ENCODE peak calls at places on chromosomes 1 and 21, in ten cellular contexts. P, J, M, Q, X, L, G, T, I and Y are unnamed samples. For H3K4me1, the result is how much of the 10 kb centered on the place peaks cover.

GRCh38 chr1:47230692-47231313 is 1.2 kb downstream of the TAL1 start:
- DNase-seq in M (no peak), T (no peak), X (no peak), I (no peak), Q (no peak), G (no peak), J (no peak), P (no peak), L (no peak), Y (no peak)

GRCh38 chr1:162530318-162530984 is 31.1 kb upstream of the UAP1 start:
- DNase-seq in G (no peak), P (no peak), L (no peak), Q (peak), I (no peak), X (no peak), J (no peak), T (peak), M (peak), Y (peak)

GRCh38 chr1:111203681-111204210 is 3.3 kb upstream of the DENND2D start:
- DNase-seq in M (peak), Q (peak), T (no peak), G (peak), X (peak), I (peak), P (peak), J (no peak), L (no peak), Y (no peak)

GRCh38 chr1:179550753-179551682 is 24.7 kb downstream of the NPHS2 start:
- DNase-seq in Q (no peak), T (peak), M (no peak), G (no peak), X (no peak), P (no peak), L (no peak), J (peak), I (no peak), Y (no peak)

GRCh38 chr1:22673486-22674409 is 20.7 kb downstream of the C1QB start:
- DNase-seq in J (peak), G (no peak), T (peak), M (peak), P (no peak), L (peak), Q (peak), I (no peak), X (peak), Y (peak)

GRCh38 chr1:151837841-151838490 is 1.7 kb downstream of the C2CD4D start:
- DNase-seq in J (no peak), X (no peak), M (peak), T (peak), I (no peak), G (no peak), L (no peak), Q (no peak), P (no peak), Y (no peak)

GRCh38 chr1:101308935-101309333 is 72.1 kb downstream of the S1PR1 start:
- DNase-seq in L (no peak), Q (no peak), I (no peak), M (no peak), X (no peak), G (no peak), J (no peak), T (no peak), P (no peak), Y (no peak)

GRCh38 chr1:147800852-147801251 is 40.5 kb upstream of the GJA5 start:
- DNase-seq in Q (no peak), T (no peak), J (no peak), P (no peak), I (no peak), M (no peak), X (no peak), G (no peak), L (no peak), Y (peak)

GRCh38 chr21:36104306-36105300 is 30.3 kb upstream of the CBR3 start:
- DNase-seq in G (peak), T (peak), Q (peak), L (peak), I (no peak), J (no peak), M (peak), X (peak), P (peak), Y (peak)

DNA sequence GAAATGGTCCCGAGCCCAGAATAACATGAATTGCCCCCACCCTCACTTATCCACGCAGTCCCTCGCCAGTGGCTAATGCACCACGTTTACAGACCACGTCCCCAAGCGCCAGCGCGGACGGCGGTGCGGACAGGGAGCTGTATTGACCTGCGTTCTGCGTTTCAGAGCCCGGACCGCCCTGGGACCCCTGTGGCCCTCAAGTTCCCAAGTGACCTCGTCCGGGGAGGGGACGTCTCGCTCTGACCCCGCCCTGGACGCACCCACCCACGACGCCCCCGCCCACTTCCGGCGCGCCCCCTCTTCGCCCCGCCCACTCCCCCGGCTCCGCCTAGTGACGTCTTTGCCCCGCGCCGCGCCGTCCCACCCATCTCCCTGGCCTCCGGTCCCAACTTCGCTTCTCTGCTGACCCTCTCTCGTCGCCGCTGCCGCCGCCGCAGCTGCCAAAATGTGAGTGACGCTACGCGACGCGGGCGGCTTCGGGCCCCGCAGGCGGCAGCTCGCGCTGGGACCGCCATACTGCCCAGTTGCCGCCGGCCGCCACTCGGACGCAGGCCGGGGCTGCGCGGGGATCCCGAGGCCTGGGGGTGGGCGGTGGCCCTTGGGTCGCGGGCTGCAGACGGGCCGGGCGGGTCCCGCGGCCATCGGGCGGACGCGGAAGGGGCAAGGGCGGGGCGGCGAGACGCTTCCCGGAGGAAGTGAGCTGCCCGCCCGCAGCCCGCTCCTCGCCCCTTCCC is at the start of gene VAMP3:
- DNase-seq in T (peak), P (peak), Q (peak), M (peak), X (peak), L (peak), J (peak), G (peak), I (peak), Y (peak)
- TF ChIP-seq POLR2A in T (peak), P (peak), Q (peak), M (peak), X (no peak), L (peak), J (peak), G (peak), I (no peak), Y (peak)

DNA sequence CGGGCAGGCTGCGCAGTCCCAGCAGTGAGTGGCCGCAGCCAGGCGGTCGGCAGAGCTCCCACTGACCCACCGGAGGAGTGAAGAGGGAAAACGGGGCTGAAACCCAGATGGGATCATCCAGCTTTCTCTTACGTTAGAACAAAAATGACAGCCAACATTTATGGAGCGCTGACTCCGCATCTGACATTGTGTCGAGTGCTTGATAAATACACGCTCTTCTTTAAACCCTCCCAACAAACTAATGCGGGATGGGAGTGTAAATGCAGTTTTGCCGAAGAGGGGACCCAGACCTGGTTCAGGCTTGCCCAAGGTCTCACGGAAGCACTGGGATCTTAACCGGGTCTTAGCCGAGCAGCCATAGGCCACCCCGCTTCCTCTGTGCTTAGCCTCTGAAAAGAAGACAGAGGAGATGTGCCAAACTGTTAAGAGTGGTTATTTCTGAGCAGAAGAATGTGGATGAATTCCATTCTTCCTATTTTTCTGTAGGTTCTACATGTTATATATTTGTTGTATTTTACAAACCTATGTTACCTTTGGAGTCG is 3.5 kb downstream of the GRHL3 start:
- DNase-seq in I (no peak), X (no peak), L (no peak), M (no peak), Q (no peak), T (no peak), J (no peak), G (no peak), P (no peak), Y (peak)
- H3K4me1 ChIP-seq in I (under half), X (under half), L (under half), M (under half), Q (under half), T (under half), J (under half), G (under half), P (under half), Y (under half)

GRCh38 chr1:30756545-30757195 is 904 bp downstream of the LAPTM5 start:
- DNase-seq in M (no peak), L (peak), G (peak), T (peak), I (peak), J (peak), Q (peak), P (no peak), X (peak), Y (peak)
- TF ChIP-seq POLR2A in M (peak), L (no peak), G (no peak), T (no peak), I (no peak), J (no peak), Q (peak), P (no peak), X (no peak), Y (no peak)

GRCh38 chr1:54475357-54476230 is 69.4 kb upstream of the SSBP3 start:
- DNase-seq in L (no peak), I (no peak), G (peak), X (no peak), Q (no peak), J (no peak), T (no peak), P (peak), M (peak), Y (no peak)
- H3K4me1 ChIP-seq in L (under half), I (under half), G (under half), X (under half), Q (under half), J (under half), T (under half), P (under half), M (under half), Y (under half)

DNA sequence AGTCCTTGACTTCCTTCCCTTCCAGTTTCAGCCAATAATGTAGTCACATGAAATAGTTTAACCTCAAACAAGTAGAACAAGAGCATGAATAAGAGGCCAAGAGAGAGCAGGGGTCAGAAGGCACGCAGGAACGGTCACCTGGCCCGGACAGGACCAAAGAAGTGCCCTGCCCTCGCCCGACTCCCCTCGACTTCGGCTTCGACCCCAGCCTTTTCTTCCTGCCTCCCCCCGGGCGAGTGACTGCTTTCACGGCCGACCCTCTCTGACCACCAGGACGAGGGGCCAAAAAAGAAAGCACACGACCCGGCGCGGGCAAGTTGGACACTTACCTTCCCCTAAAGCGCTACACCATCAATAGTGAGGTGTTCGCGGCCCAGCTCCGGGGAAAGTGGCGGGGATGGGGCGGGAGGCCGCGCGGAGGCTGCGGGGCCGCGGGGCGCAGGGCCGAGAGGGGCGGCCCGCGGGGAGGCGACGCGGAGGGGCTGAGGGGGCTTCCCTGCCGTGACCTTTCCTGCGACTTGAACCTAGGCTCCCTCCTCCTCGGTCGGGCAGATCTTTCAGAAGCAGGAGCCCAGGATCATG is 518 bp downstream of the RERE start:
- DNase-seq in X (peak), M (peak), Q (peak), G (peak), L (peak), P (peak), T (no peak), I (no peak), J (no peak), Y (peak)
- TF ChIP-seq POLR2A in X (no peak), M (peak), Q (no peak), G (no peak), L (no peak), P (no peak), T (no peak), I (no peak), J (no peak), Y (no peak)

GRCh38 chr1:183808296-183809027 is 3.5 kb downstream of the RGL1 start:
- DNase-seq in X (no peak), M (no peak), L (no peak), J (no peak), I (no peak), T (no peak), G (no peak), P (no peak), Q (no peak), Y (no peak)
- H3K4me1 ChIP-seq in X (under half), M (under half), L (under half), J (under half), I (under half), T (under half), G (under half), P (under half), Q (under half), Y (under half)